ENCODE peak calls at places on chromosomes 1 and 21, in ten cellular contexts. I, J, H, O, U, M, C, E, G and W are unnamed samples. For H3K27me3 and H3K4me1, the result is how much of the 10 kb centered on the place peaks cover.

GRCh38 chr1:25433389-25434186 is 2.9 kb downstream of the MACO1 start:
- DNase-seq in I (no peak), J (no peak), H (no peak), O (no peak), U (no peak), M (no peak), C (no peak), E (no peak), G (no peak), W (no peak)

GRCh38 chr21:45577806-45578801 is 35.9 kb upstream of the SLC19A1 start:
- DNase-seq in I (no peak), J (no peak), H (no peak), O (no peak), U (no peak), M (no peak), C (peak), E (no peak), G (peak), W (peak)

GRCh38 chr1:44784094-44785026 is 3.6 kb downstream of the BEST4 start:
- DNase-seq in I (no peak), J (no peak), H (peak), O (no peak), U (peak), M (peak), C (no peak), E (no peak), G (peak), W (no peak)

GRCh38 chr1:171743014-171743870 is 1.4 kb upstream of the VAMP4 start:
- DNase-seq in I (no peak), J (no peak), H (peak), O (peak), U (peak), M (no peak), C (no peak), E (no peak), G (no peak), W (no peak)

GRCh38 chr1:224340711-224341384 is 10.9 kb upstream of the NVL start:
- DNase-seq in I (no peak), J (no peak), H (no peak), O (peak), U (peak), M (peak), C (peak), E (peak), G (peak), W (peak)

GRCh38 chr21:38798081-38798480 is 7.6 kb upstream of the ETS2 start:
- DNase-seq in I (no peak), J (no peak), H (no peak), O (no peak), U (no peak), M (no peak), C (no peak), E (no peak), G (no peak), W (no peak)

GRCh38 chr1:99642053-99642452 is 3.9 kb upstream of the PALMD start:
- DNase-seq in I (no peak), J (no peak), H (no peak), O (no peak), U (no peak), M (no peak), C (no peak), E (no peak), G (no peak), W (no peak)

GRCh38 chr1:160081261-160081936 is at the start of gene KCNJ9:
- DNase-seq in I (no peak), J (no peak), H (no peak), O (no peak), U (no peak), M (peak), C (no peak), E (no peak), G (no peak), W (no peak)

GRCh38 chr1:93304716-93305138 is 41.0 kb upstream of the DR1 start:
- DNase-seq in I (peak), J (no peak), H (peak), O (peak), U (peak), M (peak), C (peak), E (no peak), G (no peak), W (no peak)

GRCh38 chr1:153392822-153393221 is 1.9 kb upstream of the S100A8 start:
- DNase-seq in I (no peak), J (no peak), H (no peak), O (no peak), U (no peak), M (no peak), C (no peak), E (no peak), G (no peak), W (no peak)
- H3K27me3 ChIP-seq in I (under half), J (under half), H (under half), O (under half), U (under half), M (under half), C (half or more), E (under half), G (under half), W (under half)

DNA sequence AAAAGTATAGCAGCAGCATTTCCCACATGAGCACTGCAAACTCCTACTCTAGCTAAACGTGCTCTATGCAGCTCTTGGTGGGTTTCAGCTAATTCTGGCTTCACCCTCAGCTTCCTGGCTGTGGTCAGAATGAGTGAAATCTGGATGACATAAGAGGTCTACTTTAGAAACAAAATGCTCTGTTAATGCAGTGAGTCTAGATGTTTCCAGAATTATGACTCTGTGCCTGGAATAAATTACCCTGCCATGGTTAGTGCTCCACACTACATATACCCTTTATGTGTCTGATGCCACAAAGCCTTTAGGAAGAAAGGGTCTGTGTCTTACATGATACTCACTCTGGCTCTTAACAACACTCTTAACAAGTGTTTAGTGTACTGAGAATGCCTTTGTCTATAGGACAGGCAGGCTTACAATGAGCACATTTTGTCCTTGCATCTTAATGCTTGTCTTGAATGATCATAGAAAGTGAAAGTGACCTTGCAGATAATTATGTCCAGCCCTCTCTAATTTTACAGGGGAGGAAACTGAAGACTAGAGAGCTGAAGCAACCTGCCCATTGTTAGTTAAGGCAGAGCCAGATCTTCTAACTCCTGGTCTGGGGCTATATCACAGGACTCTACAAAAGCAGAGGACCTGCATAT is 9.2 kb downstream of the S100A10 start:
- DNase-seq in I (no peak), J (no peak), H (no peak), O (no peak), U (no peak), M (no peak), C (no peak), E (no peak), G (no peak), W (no peak)
- H3K4me1 ChIP-seq in I (under half), J (under half), H (under half), O (half or more), U (under half), M (under half), C (half or more), E (under half), G (under half), W (half or more)

DNA sequence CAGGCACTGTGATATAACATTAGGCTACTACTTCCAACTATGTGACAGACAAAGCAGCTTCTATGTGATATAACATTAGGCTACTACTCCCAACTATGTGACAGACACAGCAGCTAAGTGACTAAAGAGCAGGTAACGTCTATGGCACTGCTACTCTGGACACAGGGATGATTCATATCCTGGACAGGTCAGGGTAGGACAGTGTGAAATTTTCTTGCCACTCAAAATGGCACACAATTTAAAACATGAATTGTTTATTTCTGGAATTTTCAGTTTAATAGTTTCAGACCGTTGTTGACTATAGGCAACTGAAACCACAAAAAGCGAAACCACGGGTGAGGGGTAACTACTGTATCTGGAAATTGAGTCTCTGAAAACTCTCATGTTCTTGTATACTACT is 5.1 kb downstream of the DTL start:
- DNase-seq in I (no peak), J (no peak), H (no peak), O (no peak), U (no peak), M (no peak), C (no peak), E (no peak), G (no peak), W (no peak)
- H3K4me3 ChIP-seq in I (no peak), J (no peak), H (no peak), O (no peak), U (no peak), M (no peak), C (no peak), E (no peak), G (no peak), W (no peak)

GRCh38 chr1:41364444-41365319 is 3.4 kb downstream of the FOXO6 start:
- DNase-seq in I (no peak), J (no peak), H (no peak), O (no peak), U (no peak), M (no peak), C (no peak), E (no peak), G (no peak), W (no peak)
- H3K27me3 ChIP-seq in I (under half), J (under half), H (under half), O (under half), U (under half), M (half or more), C (half or more), E (under half), G (under half), W (under half)

GRCh38 chr21:37455504-37455911 is 88.9 kb downstream of the DYRK1A start:
- DNase-seq in I (no peak), J (no peak), H (no peak), O (no peak), U (no peak), M (no peak), C (no peak), E (no peak), G (no peak), W (no peak)
- H3K4me1 ChIP-seq in I (under half), J (under half), H (under half), O (under half), U (half or more), M (under half), C (half or more), E (half or more), G (under half), W (half or more)

DNA sequence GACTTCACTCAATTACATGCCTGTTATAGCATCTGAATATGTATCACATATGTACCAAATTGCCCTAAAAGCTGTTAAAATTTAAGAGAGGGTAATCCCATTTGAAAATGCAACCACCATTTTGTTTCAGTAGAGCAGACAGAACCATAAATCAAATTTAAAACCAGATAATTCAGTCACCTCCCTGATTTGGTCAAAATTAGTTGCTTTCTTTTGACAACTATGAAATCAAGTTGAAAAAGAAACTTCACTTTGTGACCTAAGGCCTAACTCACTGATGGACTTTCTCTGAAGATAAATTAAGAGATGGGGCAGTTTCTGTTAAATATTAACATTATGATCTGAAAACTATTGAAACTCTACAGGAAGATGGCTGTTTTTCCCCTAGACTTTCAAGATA is 6.7 kb downstream of the GORAB start:
- DNase-seq in I (no peak), J (no peak), H (no peak), O (no peak), U (no peak), M (no peak), C (no peak), E (no peak), G (no peak), W (no peak)
- H3K4me3 ChIP-seq in I (no peak), J (no peak), H (no peak), O (no peak), U (no peak), M (no peak), C (no peak), E (no peak), G (no peak), W (no peak)

DNA sequence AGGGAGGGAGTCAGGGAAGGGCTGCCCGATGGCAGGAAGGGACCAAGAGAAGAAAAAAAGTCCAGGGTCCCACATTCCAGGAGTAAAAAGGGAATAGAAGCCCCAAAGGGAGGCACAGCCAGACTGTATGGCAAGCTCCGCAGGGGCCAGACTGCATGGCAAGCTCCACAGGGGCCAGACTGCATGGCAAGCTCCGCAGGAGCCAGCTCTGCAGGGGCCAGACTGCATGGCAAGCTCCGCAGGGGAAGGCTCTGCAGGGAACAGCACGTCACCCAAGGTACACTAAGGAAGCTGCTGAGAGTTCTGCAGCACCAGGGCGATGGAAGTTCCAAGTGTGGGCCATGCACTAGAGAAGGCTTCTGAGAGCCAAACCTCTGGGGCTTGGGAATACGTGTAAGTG is 156.7 kb upstream of the ARHGEF16 start:
- DNase-seq in I (no peak), J (no peak), H (no peak), O (no peak), U (no peak), M (no peak), C (no peak), E (no peak), G (no peak), W (no peak)
- H3K27me3 ChIP-seq in I (under half), J (under half), H (under half), O (under half), U (under half), M (under half), C (under half), E (under half), G (under half), W (under half)

GRCh38 chr1:201930137-201930536 is 16.2 kb downstream of the LMOD1 start:
- DNase-seq in I (no peak), J (no peak), H (no peak), O (no peak), U (no peak), M (no peak), C (no peak), E (no peak), G (no peak), W (no peak)
- H3K4me1 ChIP-seq in I (under half), J (under half), H (under half), O (under half), U (under half), M (under half), C (under half), E (under half), G (under half), W (under half)

GRCh38 chr1:226730064-226730463 is 9.0 kb downstream of the ITPKB start:
- DNase-seq in I (no peak), J (no peak), H (no peak), O (no peak), U (no peak), M (no peak), C (no peak), E (no peak), G (no peak), W (no peak)
- H3K4me3 ChIP-seq in I (no peak), J (no peak), H (no peak), O (no peak), U (no peak), M (no peak), C (no peak), E (no peak), G (no peak), W (no peak)

DNA sequence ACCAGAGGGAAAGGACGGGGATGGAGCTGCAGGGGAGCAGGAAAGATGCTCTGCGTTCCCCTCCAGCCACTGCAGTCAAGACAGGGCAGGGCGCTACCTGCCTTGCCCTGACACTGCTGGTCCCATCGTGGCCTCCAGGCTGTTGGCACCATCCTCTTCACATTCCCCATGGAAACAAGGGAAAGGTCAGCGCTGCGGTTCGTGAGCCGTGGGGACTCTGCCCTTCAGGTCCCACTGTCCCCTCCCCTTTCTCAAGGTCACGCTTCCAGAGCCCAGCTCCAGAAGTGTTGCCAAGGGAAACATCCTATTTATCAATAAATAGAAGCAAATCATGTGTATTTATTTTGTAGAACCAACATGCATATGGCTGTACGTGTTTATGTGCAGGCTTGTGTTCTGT is 56.0 kb downstream of the PGBD5 start:
- DNase-seq in I (no peak), J (no peak), H (no peak), O (no peak), U (no peak), M (no peak), C (no peak), E (no peak), G (no peak), W (no peak)
- H3K27me3 ChIP-seq in I (under half), J (under half), H (under half), O (under half), U (under half), M (under half), C (under half), E (under half), G (under half), W (under half)